ENCODE peak calls at places on chromosomes 2 and 18, in eight cellular contexts. H, U, V, J, K, Z, I and B are unnamed samples.
A peak's percentile ranks its signal among the peaks of the same experiment; 100 is the strongest.

GRCh38 chr2:239469101-239469960 is 68.5 kb upstream of the HDAC4 start:
- DNase-seq in H (no peak), U (no peak), V (no peak), J (peak; percentile 13), K (no peak), Z (no peak), I (no peak), B (no peak)

GRCh38 chr18:47801817-47802216 is 128.6 kb downstream of the SMAD2 start:
- DNase-seq in H (no peak), U (no peak), V (no peak), J (no peak), K (no peak), Z (no peak), I (no peak), B (no peak)

GRCh38 chr2:95062716-95063400 is 37.4 kb downstream of the MAL start:
- DNase-seq in H (peak; percentile 61), U (no peak), V (no peak), J (peak; percentile 30), K (no peak), Z (no peak), I (peak; percentile 73), B (no peak)

GRCh38 chr18:65363911-65364632 is 386.7 kb upstream of the CDH7 start:
- DNase-seq in H (no peak), U (no peak), V (no peak), J (no peak), K (no peak), Z (no peak), I (no peak), B (no peak)

GRCh38 chr18:29164020-29164706 is 987.2 kb upstream of the CDH2 start:
- DNase-seq in H (no peak), U (no peak), V (peak; percentile 72), J (no peak), K (no peak), Z (no peak), I (no peak), B (no peak)

GRCh38 chr2:88269832-88270231 is 99.7 kb downstream of the THNSL2 start:
- DNase-seq in H (no peak), U (no peak), V (no peak), J (no peak), K (no peak), Z (no peak), I (no peak), B (no peak)

GRCh38 chr2:115807302-115807701 is 1364.9 kb downstream of the DPP10 start:
- DNase-seq in H (no peak), U (no peak), V (no peak), J (no peak), K (no peak), Z (no peak), I (no peak), B (no peak)

GRCh38 chr2:161912154-161912553 is 161.9 kb downstream of the DPP4 start:
- DNase-seq in H (no peak), U (no peak), V (no peak), J (no peak), K (no peak), Z (no peak), I (no peak), B (no peak)

GRCh38 chr2:223488814-223489213 is 113.3 kb downstream of the SCG2 start:
- DNase-seq in H (no peak), U (no peak), V (no peak), J (no peak), K (no peak), Z (no peak), I (no peak), B (no peak)

GRCh38 chr2:239307921-239308620 is 92.7 kb downstream of the HDAC4 start:
- DNase-seq in H (no peak), U (no peak), V (no peak), J (peak; percentile 22), K (no peak), Z (no peak), I (no peak), B (no peak)

GRCh38 chr2:84849271-84849952 is 31.5 kb downstream of the TRABD2A start:
- DNase-seq in H (no peak), U (peak; percentile 98), V (no peak), J (peak; percentile 48), K (no peak), Z (no peak), I (no peak), B (no peak)

GRCh38 chr2:216752855-216753505 is 57.6 kb upstream of the IGFBP5 start:
- DNase-seq in H (no peak), U (no peak), V (no peak), J (no peak), K (no peak), Z (no peak), I (no peak), B (no peak)

GRCh38 chr2:101790856-101791255 is 93.3 kb downstream of the MAP4K4 start:
- DNase-seq in H (no peak), U (peak; percentile 77), V (no peak), J (no peak), K (no peak), Z (no peak), I (no peak), B (no peak)

GRCh38 chr2:155310589-155310988 is 612.1 kb downstream of the KCNJ3 start:
- DNase-seq in H (peak; percentile 3), U (peak; percentile 57), V (no peak), J (no peak), K (no peak), Z (no peak), I (no peak), B (no peak)

GRCh38 chr18:79507076-79507545 is 111.4 kb downstream of the NFATC1 start:
- DNase-seq in H (no peak), U (peak; percentile 44), V (no peak), J (peak; percentile 63), K (no peak), Z (peak; percentile 36), I (no peak), B (peak; percentile 56)

GRCh38 chr2:13001408-13001807 is 284.7 kb downstream of the TRIB2 start:
- DNase-seq in H (no peak), U (no peak), V (no peak), J (no peak), K (no peak), Z (no peak), I (no peak), B (no peak)

GRCh38 chr18:28588884-28589549 is 412.1 kb upstream of the CDH2 start:
- DNase-seq in H (no peak), U (no peak), V (no peak), J (no peak), K (no peak), Z (no peak), I (no peak), B (no peak)

GRCh38 chr2:233350708-233351107 is 3.6 kb upstream of the DGKD start:
- DNase-seq in H (no peak), U (no peak), V (peak; percentile 37), J (peak; percentile 48), K (no peak), Z (no peak), I (no peak), B (no peak)

GRCh38 chr2:121626777-121627524 is 22.3 kb downstream of the CLASP1 start:
- DNase-seq in H (no peak), U (no peak), V (no peak), J (no peak), K (no peak), Z (peak; percentile 35), I (no peak), B (no peak)

GRCh38 chr2:134228493-134228903 is 25.4 kb upstream of the MGAT5 start:
- DNase-seq in H (no peak), U (no peak), V (no peak), J (no peak), K (no peak), Z (no peak), I (no peak), B (no peak)

GRCh38 chr18:34632323-34632722 is 77.8 kb upstream of the DTNA start:
- DNase-seq in H (no peak), U (no peak), V (no peak), J (no peak), K (no peak), Z (no peak), I (no peak), B (no peak)

GRCh38 chr2:46175409-46175808 is 121.8 kb upstream of the EPAS1 start:
- DNase-seq in H (no peak), U (no peak), V (peak; percentile 40), J (no peak), K (no peak), Z (no peak), I (no peak), B (no peak)